ENCODE peak calls at places on chromosomes 16 and 17, in four cellular contexts. B is lower lobe of right lung, X is HCT116, D is upper lobe of right lung. T is an unnamed sample.

GRCh38 chr17:50072130-50072529 is 16.2 kb downstream of the ITGA3 start:
- DNase-seq in D (no peak), B (no peak), X (no peak), T (no peak)

GRCh38 chr17:34110315-34110714 is 144.8 kb upstream of the CCL2 start:
- DNase-seq in D (no peak), B (no peak), X (no peak), T (no peak)

GRCh38 chr17:54754560-54754959 is 146.1 kb upstream of the TOM1L1 start:
- DNase-seq in X (peak), D (no peak), B (no peak), T (no peak)

GRCh38 chr16:85634747-85635544 is 21.8 kb downstream of the GSE1 start:
- DNase-seq in X (no peak), B (no peak), D (no peak), T (no peak)

GRCh38 chr17:73420897-73421296 is 109.1 kb upstream of the CDC42EP4 start:
- DNase-seq in X (peak), D (no peak), B (peak), T (no peak)

GRCh38 chr17:77811521-77811920 is 147.0 kb upstream of the TNRC6C start:
- DNase-seq in D (no peak), B (peak), X (no peak), T (no peak)

GRCh38 chr17:82128287-82128686 is 30.3 kb upstream of the FASN start:
- DNase-seq in X (no peak), D (no peak), B (no peak), T (no peak)

GRCh38 chr17:67353929-67354557 is 12.3 kb downstream of the PSMD12 start:
- DNase-seq in D (no peak), B (no peak), X (no peak), T (no peak)

GRCh38 chr17:48001187-48001586 is 30.3 kb downstream of the CDK5RAP3 start:
- DNase-seq in D (no peak), B (peak), X (no peak), T (no peak)

GRCh38 chr17:77706938-77707337 is 251.6 kb upstream of the TNRC6C start:
- DNase-seq in X (no peak), B (no peak), D (no peak), T (no peak)

GRCh38 chr17:7650509-7651096 is at the start of gene ATP1B2:
- DNase-seq in B (peak), X (no peak), D (peak), T (no peak)

GRCh38 chr16:8026450-8026849 is 563.9 kb downstream of the TMEM114 start:
- DNase-seq in D (no peak), B (no peak), X (no peak), T (no peak)

GRCh38 chr16:88405325-88406060 is 22.7 kb downstream of the ZNF469 start:
- DNase-seq in B (no peak), D (no peak), X (no peak), T (no peak)

GRCh38 chr16:86928517-86929148 is 350.3 kb downstream of the FOXL1 start:
- DNase-seq in X (no peak), B (no peak), D (no peak), T (no peak)

GRCh38 chr17:42704495-42705494 is 22.5 kb downstream of the CNTNAP1 start:
- DNase-seq in X (no peak), B (no peak), D (peak), T (no peak)

GRCh38 chr17:30954046-30954805 is 16.6 kb upstream of the RNF135 start:
- DNase-seq in B (peak), D (peak), X (no peak), T (no peak)

GRCh38 chr17:7842950-7843535 is 9.0 kb downstream of the KDM6B start:
- DNase-seq in D (peak), X (no peak), B (peak), T (peak)

GRCh38 chr17:9842057-9842758 is 16.5 kb downstream of the GLP2R start:
- DNase-seq in X (no peak), D (no peak), B (no peak), T (no peak)

GRCh38 chr17:3615160-3615870 is 6.1 kb upstream of the TRPV1 start:
- DNase-seq in B (no peak), D (no peak), X (no peak), T (no peak)

GRCh38 chr16:19639986-19640421 is 78.0 kb downstream of the KNOP1 start:
- DNase-seq in X (no peak), D (no peak), B (no peak), T (no peak)

GRCh38 chr16:55672471-55672870 is 16.7 kb downstream of the SLC6A2 start:
- DNase-seq in X (no peak), B (no peak), D (no peak), T (no peak)

GRCh38 chr17:62093188-62094155 is 28.4 kb upstream of the MED13 start:
- DNase-seq in B (no peak), X (peak), D (no peak), T (peak)

GRCh38 chr17:64180089-64180488 is 50.1 kb upstream of the ERN1 start:
- DNase-seq in B (no peak), D (no peak), X (no peak), T (no peak)
- TF ChIP-seq CTCF in B (no peak), D (peak), X (no peak), T (peak)

DNA sequence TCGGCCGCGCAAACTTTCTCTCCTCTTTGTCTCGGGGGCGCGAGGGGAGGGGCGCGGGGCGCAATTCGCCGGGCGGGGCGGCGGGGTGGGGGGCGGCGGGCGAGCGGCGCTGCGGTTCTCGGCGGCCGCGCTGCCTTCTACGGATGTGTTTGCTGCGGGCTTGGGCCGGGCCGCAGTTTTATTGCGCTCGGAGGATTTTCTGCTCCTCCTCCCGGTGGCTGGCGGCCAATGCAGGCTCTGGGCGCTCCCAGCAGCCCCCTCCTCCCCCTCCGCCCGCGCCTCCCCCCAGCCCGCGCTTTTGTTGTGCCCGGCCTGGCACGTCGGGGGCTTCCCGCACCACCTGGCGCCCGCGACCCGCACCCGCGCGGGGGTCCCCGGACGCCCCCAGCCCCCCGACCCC is at the start of gene TIMP2:
- DNase-seq in D (peak), X (no peak), B (peak), T (no peak)
- H3K27ac ChIP-seq in D (peak), X (peak), B (peak), T (peak)

GRCh38 chr16:69858196-69859104 is 92.7 kb upstream of the CLEC18A start:
- DNase-seq in X (no peak), B (no peak), D (no peak), T (no peak)
- TF ChIP-seq CTCF in X (no peak), B (no peak), D (no peak), T (no peak)

GRCh38 chr17:59046192-59046591 is 60.5 kb downstream of the TRIM37 start:
- DNase-seq in B (no peak), D (no peak), X (no peak), T (no peak)
- H3K27ac ChIP-seq in B (no peak), D (no peak), X (no peak), T (no peak)

GRCh38 chr17:21373034-21373433 is 3.1 kb upstream of the KCNJ12 start:
- DNase-seq in X (no peak), B (no peak), D (no peak), T (no peak)

GRCh38 chr17:21373696-21374454 is 2.3 kb upstream of the KCNJ12 start:
- DNase-seq in X (no peak), D (no peak), B (no peak), T (no peak)

GRCh38 chr17:21375757-21376584 is at the start of gene KCNJ12:
- DNase-seq in X (no peak), B (no peak), D (no peak), T (no peak)

GRCh38 chr17:21375162-21375560 is 996 bp upstream of the KCNJ12 start:
- DNase-seq in D (no peak), B (no peak), X (no peak), T (no peak)

DNA sequence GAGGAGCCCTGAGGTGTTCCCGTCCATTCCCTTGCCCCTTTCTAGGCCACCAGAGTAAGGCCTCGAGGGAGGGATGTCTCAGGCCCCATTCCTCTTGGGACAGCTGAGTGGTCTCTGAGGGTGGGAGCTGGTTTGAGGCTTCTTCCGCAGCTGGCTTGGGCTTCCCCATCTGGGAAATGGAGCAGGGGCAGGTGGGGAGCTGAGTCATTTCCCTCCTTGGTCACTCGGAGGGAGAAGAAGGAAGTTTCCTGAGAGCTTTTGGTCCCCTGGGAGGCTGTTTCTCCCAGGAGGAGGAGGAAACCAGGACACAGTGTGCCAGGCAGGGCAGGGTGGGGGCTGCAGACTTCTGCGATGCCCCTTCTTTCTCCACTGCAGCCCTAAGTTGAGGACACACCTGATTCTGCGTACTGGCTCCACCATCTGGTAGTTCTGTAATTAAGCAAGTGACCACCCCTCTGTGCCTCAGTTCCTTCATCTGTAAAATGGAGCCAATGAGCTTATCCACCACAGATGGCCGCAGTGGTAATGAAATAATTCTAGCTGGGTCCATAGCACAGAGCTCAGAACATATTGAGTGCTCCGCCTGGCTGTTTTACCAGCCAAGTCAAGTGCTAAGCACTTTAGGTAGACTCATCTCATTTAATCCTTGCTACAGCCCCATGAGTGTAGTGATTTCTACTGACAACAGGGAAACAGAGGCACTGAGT is 1.5 kb upstream of the KCNJ12 start:
- DNase-seq in B (no peak), D (no peak), X (no peak), T (no peak)
- TF ChIP-seq CTCF in B (no peak), D (no peak), X (no peak), T (no peak)